ENCODE peak calls at places on chromosomes 7 and 10, in five cellular contexts. One of them, this sample, is unnamed.

GRCh38 chr10:86439544-86439943 is 72.9 kb upstream of the GRID1 start:
- DNase-seq in substantia nigra: peak; percentile 22
- DNase-seq in AG04450: peak; percentile 87
- DNase-seq in breast epithelium: no peak
- DNase-seq in upper lobe of right lung: peak; percentile 73
- DNase-seq in this sample: no peak

GRCh38 chr10:17335065-17335464 is 107.0 kb downstream of the VIM start:
- DNase-seq in AG04450: peak; percentile 39
- DNase-seq in breast epithelium: no peak
- DNase-seq in upper lobe of right lung: no peak
- DNase-seq in substantia nigra: no peak
- DNase-seq in this sample: no peak

GRCh38 chr10:15189133-15189881 is 20.8 kb upstream of the NMT2 start:
- DNase-seq in breast epithelium: no peak
- DNase-seq in upper lobe of right lung: no peak
- DNase-seq in substantia nigra: no peak
- DNase-seq in AG04450: no peak
- DNase-seq in this sample: no peak

GRCh38 chr10:102752266-102752930 is 8.7 kb downstream of the WBP1L start:
- DNase-seq in AG04450: no peak
- DNase-seq in breast epithelium: no peak
- DNase-seq in substantia nigra: no peak
- DNase-seq in upper lobe of right lung: no peak
- DNase-seq in this sample: no peak

GRCh38 chr10:32889631-32890212 is 68.3 kb downstream of the ITGB1 start:
- DNase-seq in breast epithelium: no peak
- DNase-seq in AG04450: no peak
- DNase-seq in substantia nigra: no peak
- DNase-seq in upper lobe of right lung: no peak
- DNase-seq in this sample: no peak

GRCh38 chr10:104638861-104639594 is 2.1 kb upstream of the SORCS3 start:
- DNase-seq in substantia nigra: no peak
- DNase-seq in AG04450: no peak
- DNase-seq in upper lobe of right lung: no peak
- DNase-seq in breast epithelium: no peak
- DNase-seq in this sample: no peak

GRCh38 chr7:98724591-98724990 is 107.5 kb downstream of the NPTX2 start:
- DNase-seq in upper lobe of right lung: no peak
- DNase-seq in AG04450: no peak
- DNase-seq in substantia nigra: no peak
- DNase-seq in breast epithelium: no peak
- DNase-seq in this sample: no peak

GRCh38 chr10:126663328-126663727 is 7.2 kb downstream of the C10orf90 start:
- DNase-seq in upper lobe of right lung: no peak
- DNase-seq in substantia nigra: peak; percentile 67
- DNase-seq in AG04450: no peak
- DNase-seq in breast epithelium: no peak
- DNase-seq in this sample: peak; percentile 90

GRCh38 chr7:125347264-125347663 is 417.6 kb upstream of the POT1 start:
- DNase-seq in breast epithelium: no peak
- DNase-seq in AG04450: no peak
- DNase-seq in upper lobe of right lung: no peak
- DNase-seq in substantia nigra: no peak
- DNase-seq in this sample: no peak

GRCh38 chr7:112504093-112504695 is 23.4 kb downstream of the LSMEM1 start:
- DNase-seq in upper lobe of right lung: no peak
- DNase-seq in AG04450: no peak
- DNase-seq in breast epithelium: no peak
- DNase-seq in substantia nigra: no peak
- DNase-seq in this sample: no peak

DNA sequence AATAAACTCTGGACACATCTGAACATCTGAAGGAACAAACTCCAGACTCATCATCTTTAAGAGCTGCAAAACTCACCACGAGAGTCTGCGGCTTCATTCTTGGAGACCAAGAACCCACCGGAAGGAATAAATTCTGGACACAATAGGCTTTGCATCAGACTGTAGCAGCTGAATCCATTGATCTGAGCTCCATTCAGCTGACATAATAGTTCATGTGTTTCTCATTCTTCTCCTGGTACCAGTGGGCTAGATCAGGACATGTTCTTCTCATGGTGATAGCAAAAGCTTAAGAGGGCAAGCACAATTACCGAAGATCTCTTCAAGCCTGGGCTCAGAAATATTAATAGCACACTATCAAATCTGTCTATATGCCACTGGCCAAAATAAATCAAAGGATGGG is 20.5 kb upstream of the GNAI1 start:
- DNase-seq in breast epithelium: no peak
- DNase-seq in AG04450: no peak
- DNase-seq in substantia nigra: no peak
- DNase-seq in upper lobe of right lung: no peak
- DNase-seq in this sample: no peak
- H3K27ac ChIP-seq in breast epithelium: no peak overlapping the region
- H3K27ac ChIP-seq in AG04450: no peak overlapping the region
- H3K27ac ChIP-seq in substantia nigra: peak overlapping the region; percentile 15
- H3K27ac ChIP-seq in upper lobe of right lung: no peak overlapping the region
- H3K27ac ChIP-seq in this sample: peak overlapping the region; percentile 55

GRCh38 chr7:502296-502695 is 17.4 kb downstream of the PDGFA start:
- DNase-seq in breast epithelium: no peak
- DNase-seq in upper lobe of right lung: peak; percentile 56
- DNase-seq in substantia nigra: no peak
- DNase-seq in AG04450: no peak
- DNase-seq in this sample: no peak
- H3K27ac ChIP-seq in breast epithelium: no peak overlapping the region
- H3K27ac ChIP-seq in upper lobe of right lung: no peak overlapping the region
- H3K27ac ChIP-seq in substantia nigra: peak overlapping the region; percentile 96
- H3K27ac ChIP-seq in AG04450: no peak overlapping the region
- H3K27ac ChIP-seq in this sample: no peak overlapping the region

GRCh38 chr10:124748206-124748605 is 4.0 kb upstream of the FAM53B start:
- DNase-seq in upper lobe of right lung: no peak
- DNase-seq in substantia nigra: no peak
- DNase-seq in breast epithelium: no peak
- DNase-seq in AG04450: no peak
- DNase-seq in this sample: no peak

GRCh38 chr10:124745678-124746077 is 1.5 kb upstream of the FAM53B start:
- DNase-seq in AG04450: no peak
- DNase-seq in substantia nigra: no peak
- DNase-seq in upper lobe of right lung: no peak
- DNase-seq in breast epithelium: no peak
- DNase-seq in this sample: no peak

GRCh38 chr10:124746992-124747391 is 2.8 kb upstream of the FAM53B start:
- DNase-seq in breast epithelium: no peak
- DNase-seq in substantia nigra: no peak
- DNase-seq in AG04450: no peak
- DNase-seq in upper lobe of right lung: no peak
- DNase-seq in this sample: no peak

GRCh38 chr10:124747745-124748144 is 3.6 kb upstream of the FAM53B start:
- DNase-seq in AG04450: no peak
- DNase-seq in substantia nigra: no peak
- DNase-seq in breast epithelium: no peak
- DNase-seq in upper lobe of right lung: no peak
- DNase-seq in this sample: no peak

DNA sequence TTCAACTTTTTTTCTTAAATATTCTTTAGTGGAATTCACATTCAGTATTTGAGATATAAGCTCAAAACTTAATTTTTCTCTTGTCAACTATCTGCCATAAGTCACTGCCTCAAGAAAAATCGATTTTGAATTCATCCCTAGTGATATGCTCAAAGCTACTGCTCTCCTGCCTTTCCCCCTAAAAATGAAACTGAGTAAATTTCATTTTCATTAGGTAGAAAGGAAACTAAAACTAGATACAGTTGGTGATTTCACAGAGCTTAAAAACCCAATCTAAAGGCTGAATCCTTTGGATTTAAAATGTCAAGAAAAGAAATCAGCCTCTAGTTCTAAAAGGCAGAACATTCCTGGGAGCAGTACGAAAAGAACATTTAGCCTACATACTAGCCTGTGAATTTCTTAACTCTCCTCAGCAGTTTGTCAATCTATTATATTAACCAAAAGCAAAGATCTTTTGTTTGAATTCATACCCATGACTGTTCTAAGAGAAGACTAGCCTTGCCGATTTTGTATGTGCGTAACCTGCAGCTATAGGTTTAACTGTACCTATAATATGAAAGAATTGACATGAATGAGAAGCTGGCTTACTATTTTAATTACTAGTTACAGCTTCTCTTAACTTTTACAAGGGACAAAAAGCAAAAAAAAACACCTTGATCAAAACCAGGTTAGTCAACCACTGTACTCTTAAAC is 4.9 kb upstream of the FAM53B start:
- DNase-seq in substantia nigra: no peak
- DNase-seq in AG04450: no peak
- DNase-seq in breast epithelium: no peak
- DNase-seq in upper lobe of right lung: no peak
- DNase-seq in this sample: no peak
- H3K27ac ChIP-seq in substantia nigra: no peak overlapping the region
- H3K27ac ChIP-seq in AG04450: no peak overlapping the region
- H3K27ac ChIP-seq in breast epithelium: no peak overlapping the region
- H3K27ac ChIP-seq in upper lobe of right lung: no peak overlapping the region
- H3K27ac ChIP-seq in this sample: no peak overlapping the region

GRCh38 chr10:132712698-132713232 is 73.2 kb downstream of the NKX6-2 start:
- DNase-seq in substantia nigra: no peak
- DNase-seq in breast epithelium: peak; percentile 27
- DNase-seq in AG04450: no peak
- DNase-seq in upper lobe of right lung: no peak
- DNase-seq in this sample: no peak
- H3K27ac ChIP-seq in substantia nigra: peak overlapping the region; percentile 98
- H3K27ac ChIP-seq in breast epithelium: no peak overlapping the region
- H3K27ac ChIP-seq in AG04450: no peak overlapping the region
- H3K27ac ChIP-seq in upper lobe of right lung: no peak overlapping the region
- H3K27ac ChIP-seq in this sample: peak overlapping the region; percentile 96

GRCh38 chr7:22858274-22858639 is 35.6 kb upstream of the TOMM7 start:
- DNase-seq in upper lobe of right lung: no peak
- DNase-seq in AG04450: no peak
- DNase-seq in substantia nigra: no peak
- DNase-seq in breast epithelium: no peak
- DNase-seq in this sample: no peak
- H3K27ac ChIP-seq in upper lobe of right lung: no peak overlapping the region
- H3K27ac ChIP-seq in AG04450: peak overlapping the region; percentile 92
- H3K27ac ChIP-seq in substantia nigra: no peak overlapping the region
- H3K27ac ChIP-seq in breast epithelium: peak overlapping the region; percentile 71
- H3K27ac ChIP-seq in this sample: no peak overlapping the region

DNA sequence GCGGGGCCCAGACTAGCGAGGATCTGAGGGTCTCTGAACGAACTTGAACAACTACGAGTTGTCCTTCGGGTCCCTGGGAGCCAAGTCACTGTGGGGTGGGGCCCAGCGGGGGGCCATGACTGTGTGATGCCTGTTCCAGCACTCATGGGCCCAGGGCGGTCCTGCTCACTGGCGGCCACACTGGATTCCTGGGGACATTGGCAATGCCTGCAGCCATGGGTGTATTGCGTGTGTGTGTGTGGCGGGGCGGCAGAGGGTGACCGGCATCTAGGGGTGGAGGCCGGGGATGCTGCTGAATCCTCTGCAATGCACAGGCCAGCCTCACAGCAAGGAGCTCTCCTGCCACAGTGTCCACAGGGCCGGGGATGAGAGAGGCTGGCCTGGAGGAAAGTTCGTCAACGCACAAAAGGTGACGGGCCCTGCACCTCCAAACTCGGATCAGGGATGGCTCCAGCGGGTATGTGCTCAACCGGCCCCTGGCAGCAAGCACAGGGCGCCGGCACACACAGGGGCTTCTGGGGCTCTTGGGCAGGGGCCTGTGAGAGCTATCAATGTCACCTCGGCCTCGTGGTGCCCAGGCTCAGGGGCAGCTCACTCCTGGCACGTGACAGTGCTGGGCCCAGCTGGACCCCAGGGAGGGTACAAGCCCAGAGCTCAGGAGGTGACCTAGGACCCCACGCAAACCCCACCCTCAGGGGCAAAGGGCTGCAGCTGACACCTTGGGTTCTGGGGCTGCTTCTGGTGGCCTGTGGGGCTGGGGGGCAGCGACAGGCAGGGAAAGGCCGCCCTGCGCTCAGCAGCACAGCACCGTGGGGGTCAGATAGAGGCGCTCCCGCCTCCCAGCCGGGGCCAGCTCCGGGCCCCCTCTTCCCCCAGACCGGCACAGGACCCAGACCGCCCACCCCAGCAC is 27.9 kb downstream of the PAPOLB start:
- DNase-seq in upper lobe of right lung: peak; percentile 63
- DNase-seq in AG04450: no peak
- DNase-seq in breast epithelium: peak; percentile 47
- DNase-seq in substantia nigra: no peak
- DNase-seq in this sample: no peak
- H3K27ac ChIP-seq in upper lobe of right lung: no peak overlapping the region
- H3K27ac ChIP-seq in AG04450: no peak overlapping the region
- H3K27ac ChIP-seq in breast epithelium: no peak overlapping the region
- H3K27ac ChIP-seq in substantia nigra: no peak overlapping the region
- H3K27ac ChIP-seq in this sample: no peak overlapping the region

GRCh38 chr10:116889066-116889465 is 39.8 kb downstream of the ENO4 start:
- DNase-seq in AG04450: no peak
- DNase-seq in upper lobe of right lung: no peak
- DNase-seq in breast epithelium: no peak
- DNase-seq in substantia nigra: no peak
- DNase-seq in this sample: no peak
- H3K27ac ChIP-seq in AG04450: no peak overlapping the region
- H3K27ac ChIP-seq in upper lobe of right lung: no peak overlapping the region
- H3K27ac ChIP-seq in breast epithelium: no peak overlapping the region
- H3K27ac ChIP-seq in substantia nigra: no peak overlapping the region
- H3K27ac ChIP-seq in this sample: peak overlapping the region; percentile 39

GRCh38 chr10:99595236-99595635 is 25.0 kb downstream of the SLC25A28 start:
- DNase-seq in substantia nigra: no peak
- DNase-seq in breast epithelium: no peak
- DNase-seq in AG04450: no peak
- DNase-seq in upper lobe of right lung: no peak
- DNase-seq in this sample: no peak
- H3K27ac ChIP-seq in substantia nigra: no peak overlapping the region
- H3K27ac ChIP-seq in breast epithelium: no peak overlapping the region
- H3K27ac ChIP-seq in AG04450: no peak overlapping the region
- H3K27ac ChIP-seq in upper lobe of right lung: no peak overlapping the region
- H3K27ac ChIP-seq in this sample: no peak overlapping the region

DNA sequence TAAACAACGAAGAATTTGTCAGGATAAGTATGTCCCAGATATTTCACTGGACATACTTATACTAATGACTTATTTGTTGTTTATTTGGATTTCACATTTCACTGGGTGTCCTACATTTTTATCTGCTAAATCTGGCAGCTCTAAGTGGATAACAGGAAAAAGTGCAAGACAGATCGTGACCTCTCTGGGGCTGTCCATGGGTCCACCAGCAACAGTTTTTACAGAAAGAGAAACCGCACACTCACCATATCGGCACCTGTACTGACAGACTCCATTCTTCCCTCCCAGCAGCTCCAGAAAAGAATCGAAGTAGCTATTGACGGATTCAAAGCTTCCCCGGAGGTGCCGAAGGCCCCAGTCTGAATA is 393 bp downstream of the PLA2G12B start:
- DNase-seq in breast epithelium: no peak
- DNase-seq in upper lobe of right lung: no peak
- DNase-seq in AG04450: no peak
- DNase-seq in substantia nigra: no peak
- DNase-seq in this sample: no peak
- H3K27ac ChIP-seq in breast epithelium: no peak overlapping the region
- H3K27ac ChIP-seq in upper lobe of right lung: no peak overlapping the region
- H3K27ac ChIP-seq in AG04450: no peak overlapping the region
- H3K27ac ChIP-seq in substantia nigra: no peak overlapping the region
- H3K27ac ChIP-seq in this sample: no peak overlapping the region

This sample was measured in caudate nucleus.